ENCODE peak calls at places on chromosome 3, in five cellular contexts. E is germinal center, L is neural crest cell, F is RPMI8226, Q is NCI-H1417. P is an unnamed sample.

GRCh38 chr3:150372320-150373118 is 35.6 kb upstream of the TSC22D2 start:
- DNase-seq in E (peak), L (no peak), F (no peak), Q (no peak), P (no peak)

GRCh38 chr3:50242778-50243551 is 7.0 kb downstream of the GNAI2 start:
- DNase-seq in E (peak), L (no peak), F (peak), Q (no peak), P (peak)

GRCh38 chr3:136957751-136958288 is at the start of gene IL20RB:
- DNase-seq in E (no peak), L (no peak), F (no peak), Q (no peak), P (peak)

GRCh38 chr3:126339466-126339865 is 17.7 kb downstream of the KLF15 start:
- DNase-seq in E (no peak), L (no peak), F (no peak), Q (no peak), P (no peak)

GRCh38 chr3:26089249-26089648 is 299.4 kb downstream of the OXSM start:
- DNase-seq in E (no peak), L (no peak), F (no peak), Q (no peak), P (no peak)

GRCh38 chr3:25663324-25664065 is 1.2 kb downstream of the TOP2B start:
- DNase-seq in E (peak), L (no peak), F (peak), Q (peak), P (peak)

GRCh38 chr3:39907981-39908380 is 98.6 kb downstream of the MYRIP start:
- DNase-seq in E (no peak), L (no peak), F (no peak), Q (no peak), P (no peak)

GRCh38 chr3:117886147-117886546 is 1148.5 kb downstream of the IGSF11 start:
- DNase-seq in E (no peak), L (no peak), F (no peak), Q (no peak), P (no peak)

GRCh38 chr3:60675424-60675823 is 575.8 kb downstream of the FHIT start:
- DNase-seq in E (no peak), L (no peak), F (no peak), Q (no peak), P (no peak)

GRCh38 chr3:186411994-186412393 is 50.0 kb upstream of the DGKG start:
- DNase-seq in E (no peak), L (no peak), F (no peak), Q (no peak), P (no peak)

GRCh38 chr3:64539451-64540196 is 148.2 kb downstream of the ADAMTS9 start:
- DNase-seq in E (no peak), L (no peak), F (no peak), Q (no peak), P (peak)

GRCh38 chr3:102926618-102927017 is 491.8 kb downstream of the ZPLD1 start:
- DNase-seq in E (no peak), L (no peak), F (no peak), Q (no peak), P (no peak)

GRCh38 chr3:126781889-126782491 is 78.0 kb downstream of the CHCHD6 start:
- DNase-seq in E (no peak), L (no peak), F (no peak), Q (no peak), P (peak)

GRCh38 chr3:123481722-123482457 is 33.0 kb upstream of the ADCY5 start:
- DNase-seq in E (no peak), L (no peak), F (no peak), Q (no peak), P (no peak)

GRCh38 chr3:196979545-196979944 is 10.9 kb upstream of the PIGZ start:
- DNase-seq in E (no peak), L (no peak), F (no peak), Q (no peak), P (peak)

GRCh38 chr3:195219351-195220045 is 51.5 kb downstream of the XXYLT1 start:
- DNase-seq in E (no peak), L (no peak), F (no peak), Q (no peak), P (no peak)

P was measured in cardiac muscle cell.